ENCODE peak calls at places on chromosome 14, in seven cellular contexts. S, B, Y, T, E, J and O are unnamed samples.

GRCh38 chr14:76762617-76763361 is 1.5 kb downstream of the VASH1 start:
- DNase-seq in S (no peak), B (no peak), Y (no peak), T (no peak), E (no peak), J (peak; percentile 2), O (no peak)

GRCh38 chr14:58899317-58899713 is 261.6 kb downstream of the DACT1 start:
- DNase-seq in S (no peak), B (no peak), Y (no peak), T (no peak), E (no peak), J (no peak), O (no peak)

GRCh38 chr14:72679106-72679505 is 214.8 kb downstream of the DPF3 start:
- DNase-seq in S (no peak), B (peak; percentile 75), Y (no peak), T (no peak), E (no peak), J (no peak), O (no peak)

GRCh38 chr14:105274600-105274999 is 26.2 kb downstream of the BRF1 start:
- DNase-seq in S (no peak), B (no peak), Y (no peak), T (no peak), E (no peak), J (no peak), O (no peak)

GRCh38 chr14:36845346-36846042 is 183.8 kb downstream of the PAX9 start:
- DNase-seq in S (no peak), B (no peak), Y (no peak), T (no peak), E (no peak), J (no peak), O (no peak)

GRCh38 chr14:83433618-83434017 is 1900.0 kb upstream of the SEL1L start:
- DNase-seq in S (no peak), B (no peak), Y (no peak), T (no peak), E (no peak), J (no peak), O (no peak)

GRCh38 chr14:23381871-23382270 is 5.0 kb downstream of the CMTM5 start:
- DNase-seq in S (no peak), B (no peak), Y (no peak), T (no peak), E (no peak), J (no peak), O (no peak)

GRCh38 chr14:69234106-69234505 is 25.9 kb upstream of the GALNT16 start:
- DNase-seq in S (no peak), B (no peak), Y (no peak), T (no peak), E (no peak), J (no peak), O (no peak)

GRCh38 chr14:23481992-23482813 is 12.7 kb downstream of the NGDN start:
- DNase-seq in S (no peak), B (no peak), Y (no peak), T (no peak), E (no peak), J (no peak), O (no peak)

GRCh38 chr14:91113829-91114078 is at the start of gene DGLUCY:
- DNase-seq in S (no peak), B (no peak), Y (peak; percentile 90), T (no peak), E (peak; percentile 86), J (peak; percentile 71), O (peak; percentile 80)

GRCh38 chr14:24315807-24316596 is 4.7 kb downstream of the LTB4R start:
- DNase-seq in S (peak; percentile 65), B (peak; percentile 37), Y (peak; percentile 55), T (no peak), E (peak; percentile 75), J (no peak), O (peak; percentile 77)

GRCh38 chr14:84937044-84937443 is 592.9 kb upstream of the FLRT2 start:
- DNase-seq in S (no peak), B (no peak), Y (no peak), T (no peak), E (no peak), J (no peak), O (no peak)

GRCh38 chr14:89947344-89947743 is 7.2 kb downstream of the EFCAB11 start:
- DNase-seq in S (no peak), B (no peak), Y (no peak), T (no peak), E (no peak), J (no peak), O (no peak)

GRCh38 chr14:89936654-89937185 is 17.8 kb downstream of the EFCAB11 start:
- DNase-seq in S (no peak), B (no peak), Y (no peak), T (no peak), E (no peak), J (no peak), O (no peak)

GRCh38 chr14:89941830-89942377 is 12.6 kb downstream of the EFCAB11 start:
- DNase-seq in S (no peak), B (no peak), Y (no peak), T (no peak), E (no peak), J (no peak), O (no peak)
- TF ChIP-seq POLR2AphosphoS5 in S (no peak), B (no peak), Y (no peak), T (no peak), E (no peak), J (no peak), O (no peak)

GRCh38 chr14:89428556-89429196 is 11.6 kb upstream of the FOXN3 start:
- DNase-seq in S (no peak), B (no peak), Y (no peak), T (no peak), E (no peak), J (peak; percentile 64), O (no peak)

GRCh38 chr14:89430271-89430620 is 13.2 kb upstream of the FOXN3 start:
- DNase-seq in S (no peak), B (peak; percentile 34), Y (no peak), T (no peak), E (no peak), J (no peak), O (no peak)

GRCh38 chr14:89427426-89428162 is 10.6 kb upstream of the FOXN3 start:
- DNase-seq in S (no peak), B (no peak), Y (no peak), T (no peak), E (no peak), J (peak; percentile 51), O (no peak)

GRCh38 chr14:89429206-89430091 is 12.4 kb upstream of the FOXN3 start:
- DNase-seq in S (no peak), B (peak; percentile 46), Y (no peak), T (no peak), E (peak; percentile 31), J (no peak), O (no peak)

GRCh38 chr14:89428163-89428523 is 11.1 kb upstream of the FOXN3 start:
- DNase-seq in S (no peak), B (no peak), Y (no peak), T (no peak), E (no peak), J (no peak), O (no peak)
- TF ChIP-seq POLR2A in S (no peak), B (no peak), Y (no peak), T (no peak), E (no peak), J (no peak), O (no peak)

GRCh38 chr14:38608244-38608643 is 352.4 kb upstream of the CLEC14A start:
- DNase-seq in S (no peak), B (no peak), Y (no peak), T (no peak), E (no peak), J (no peak), O (no peak)

DNA sequence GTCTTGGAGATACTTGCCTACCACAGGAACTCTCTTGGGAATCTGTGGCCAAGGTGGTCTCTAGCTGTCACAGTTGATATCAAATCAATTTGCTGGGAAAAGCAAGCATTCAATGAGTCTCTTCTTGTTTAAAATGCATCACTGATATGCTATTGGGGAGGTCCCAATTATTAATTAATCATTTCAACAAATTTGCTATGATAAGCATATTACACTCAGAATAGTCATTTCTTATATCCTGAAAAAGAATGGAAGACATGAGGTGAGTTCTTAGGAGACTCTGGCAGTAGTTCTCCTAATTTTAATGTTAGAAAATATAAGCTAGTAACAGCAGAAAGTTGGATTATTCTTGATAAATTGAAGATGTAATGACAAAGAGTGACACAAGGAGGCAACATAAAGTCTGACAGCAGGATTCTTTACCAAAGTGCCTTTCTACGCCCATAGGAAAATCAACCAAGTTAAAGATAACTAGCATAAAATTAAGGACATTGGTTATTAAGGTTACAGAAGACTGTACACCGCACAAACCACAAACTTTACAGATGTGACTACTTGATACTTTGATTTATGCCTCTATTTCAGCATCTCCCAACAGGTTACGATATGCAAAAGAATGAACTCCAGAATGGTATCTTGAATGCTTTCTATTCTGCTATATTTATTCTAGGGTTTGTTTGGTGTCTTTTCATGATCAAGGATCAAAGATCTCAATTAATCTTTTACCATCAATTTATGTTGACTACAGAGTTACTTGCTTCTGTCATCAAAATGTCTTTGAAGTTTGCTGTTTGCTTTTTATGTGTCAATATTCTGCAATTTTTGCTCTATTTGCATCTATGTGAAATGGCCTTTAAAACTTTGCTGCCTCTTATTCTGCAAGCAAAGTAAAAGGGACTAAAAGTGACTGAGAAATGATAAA is 349.6 kb upstream of the CLEC14A start:
- DNase-seq in S (peak; percentile 79), B (peak; percentile 32), Y (no peak), T (no peak), E (no peak), J (no peak), O (no peak)
- TF ChIP-seq CTCF in S (peak; percentile 56), B (peak; percentile 7), Y (no peak), T (no peak), E (no peak), J (no peak), O (no peak)

DNA sequence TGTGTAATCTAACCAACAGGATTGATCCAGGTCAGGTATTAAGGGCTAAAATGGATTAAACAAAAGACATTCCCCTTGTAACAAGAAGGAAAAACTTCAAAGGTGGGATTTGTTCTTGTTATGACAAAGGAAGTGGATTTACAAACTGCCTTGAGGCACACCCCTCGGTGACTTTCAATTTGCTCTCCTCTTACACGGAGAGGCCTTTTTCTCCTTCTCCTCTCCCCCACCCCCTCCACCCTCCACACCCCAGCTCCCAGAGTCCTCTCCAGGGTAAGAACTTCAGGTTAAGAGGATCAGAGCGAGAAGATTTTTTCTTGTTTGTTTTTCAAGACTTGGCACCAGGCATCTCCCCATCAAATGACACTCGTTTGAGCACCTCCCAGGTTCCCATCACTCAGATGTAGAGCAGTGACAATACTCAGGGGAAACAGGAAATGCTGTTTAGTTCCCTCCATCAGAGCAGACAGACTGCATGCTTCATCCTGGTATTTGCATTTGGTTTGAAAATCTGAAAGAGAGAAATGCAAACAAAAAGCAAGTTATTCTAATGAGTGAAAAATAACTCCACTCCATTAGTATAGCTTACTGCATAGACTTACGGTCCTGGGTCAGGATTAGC is 77.6 kb upstream of the TMEM260 start:
- DNase-seq in S (no peak), B (no peak), Y (no peak), T (no peak), E (no peak), J (no peak), O (no peak)
- TF ChIP-seq POLR2AphosphoS5 in S (no peak), B (no peak), Y (no peak), T (no peak), E (no peak), J (no peak), O (no peak)